ENCODE peak calls at places on chromosomes 13 and 19, in eight cellular contexts. C, H, P, Z, O, N, W and E are unnamed samples.

GRCh38 chr19:37778613-37779138 is 710 bp downstream of the ZNF573 start:
- DNase-seq in C (peak; percentile 28), H (peak; percentile 6), P (no peak), Z (no peak), O (no peak), N (no peak), W (no peak), E (no peak)

GRCh38 chr13:76663941-76664340 is 222.3 kb downstream of the KCTD12 start:
- DNase-seq in C (no peak), H (no peak), P (no peak), Z (no peak), O (no peak), N (no peak), W (no peak), E (no peak)

GRCh38 chr19:19663292-19664120 is at the start of gene ATP13A1:
- DNase-seq in C (peak; percentile 94), H (peak; percentile 87), P (peak; percentile 83), Z (peak; percentile 92), O (peak; percentile 95), N (peak; percentile 86), W (peak; percentile 98), E (peak; percentile 89)

GRCh38 chr13:114226699-114227323 is 7.9 kb upstream of the CDC16 start:
- DNase-seq in C (peak; percentile 82), H (peak; percentile 63), P (peak; percentile 91), Z (peak; percentile 71), O (peak; percentile 81), N (peak; percentile 79), W (peak; percentile 84), E (peak; percentile 77)

GRCh38 chr19:21921691-21922180 is 85.8 kb upstream of the ZNF43 start:
- DNase-seq in C (no peak), H (no peak), P (no peak), Z (no peak), O (no peak), N (no peak), W (no peak), E (no peak)

GRCh38 chr13:97307882-97308624 is 85.9 kb downstream of the MBNL2 start:
- DNase-seq in C (no peak), H (no peak), P (peak; percentile 26), Z (no peak), O (no peak), N (no peak), W (peak; percentile 95), E (no peak)

GRCh38 chr13:51315658-51316057 is 23.8 kb upstream of the SERPINE3 start:
- DNase-seq in C (no peak), H (no peak), P (no peak), Z (no peak), O (no peak), N (no peak), W (no peak), E (no peak)

GRCh38 chr19:35144600-35145436 is 1.8 kb downstream of the FXYD7 start:
- DNase-seq in C (no peak), H (peak; percentile 49), P (peak; percentile 81), Z (no peak), O (peak; percentile 44), N (no peak), W (peak; percentile 81), E (no peak)

GRCh38 chr19:1837625-1838105 is 10.6 kb downstream of the REXO1 start:
- DNase-seq in C (peak; percentile 90), H (peak; percentile 81), P (peak; percentile 66), Z (no peak), O (no peak), N (no peak), W (no peak), E (peak; percentile 51)

GRCh38 chr19:45057444-45057843 is 18.6 kb downstream of the CLASRP start:
- DNase-seq in C (no peak), H (no peak), P (no peak), Z (no peak), O (no peak), N (no peak), W (no peak), E (no peak)

GRCh38 chr13:20064128-20064527 is 96.7 kb downstream of the GJA3 start:
- DNase-seq in C (no peak), H (no peak), P (no peak), Z (no peak), O (no peak), N (no peak), W (no peak), E (no peak)

GRCh38 chr13:33169273-33169980 is 116.1 kb downstream of the STARD13 start:
- DNase-seq in C (no peak), H (no peak), P (no peak), Z (no peak), O (no peak), N (no peak), W (peak; percentile 66), E (no peak)

GRCh38 chr13:43054803-43055802 is 31.7 kb downstream of the DNAJC15 start:
- DNase-seq in C (no peak), H (peak; percentile 45), P (peak; percentile 1), Z (peak; percentile 42), O (peak; percentile 8), N (no peak), W (peak; percentile 81), E (no peak)

GRCh38 chr19:50325310-50326100 is 3.7 kb downstream of the KCNC3 start:
- DNase-seq in C (peak; percentile 100), H (peak; percentile 97), P (peak; percentile 99), Z (peak; percentile 59), O (peak; percentile 67), N (peak; percentile 37), W (peak; percentile 50), E (peak; percentile 50)

GRCh38 chr13:51585696-51586095 is 1.4 kb downstream of the WDFY2 start:
- DNase-seq in C (no peak), H (no peak), P (no peak), Z (no peak), O (no peak), N (no peak), W (peak; percentile 44), E (no peak)

GRCh38 chr19:50460161-50460765 is 16.0 kb upstream of the EMC10 start:
- DNase-seq in C (no peak), H (no peak), P (peak; percentile 97), Z (no peak), O (no peak), N (no peak), W (peak; percentile 75), E (no peak)

GRCh38 chr13:35882722-35883497 is 248.3 kb downstream of the DCLK1 start:
- DNase-seq in C (no peak), H (no peak), P (no peak), Z (no peak), O (no peak), N (no peak), W (peak; percentile 2), E (no peak)

GRCh38 chr13:26425439-26426358 is 131.8 kb upstream of the WASF3 start:
- DNase-seq in C (no peak), H (no peak), P (no peak), Z (no peak), O (no peak), N (no peak), W (no peak), E (no peak)

GRCh38 chr19:10292206-10292788 is 2.5 kb downstream of the ICAM5 start:
- DNase-seq in C (peak; percentile 82), H (peak; percentile 92), P (peak; percentile 67), Z (peak; percentile 49), O (peak; percentile 64), N (peak; percentile 54), W (peak; percentile 33), E (peak; percentile 44)

GRCh38 chr13:107650081-107650701 is 565.1 kb downstream of the LIG4 start:
- DNase-seq in C (peak; percentile 79), H (peak; percentile 14), P (peak; percentile 28), Z (no peak), O (no peak), N (no peak), W (peak; percentile 34), E (no peak)

GRCh38 chr19:51693819-51694218 is 689 bp downstream of the SPACA6 start:
- DNase-seq in C (no peak), H (no peak), P (no peak), Z (no peak), O (no peak), N (no peak), W (no peak), E (no peak)

GRCh38 chr13:50584856-50585580 is 258.5 kb downstream of the DLEU7 start:
- DNase-seq in C (no peak), H (no peak), P (no peak), Z (no peak), O (no peak), N (no peak), W (no peak), E (no peak)

GRCh38 chr13:44093607-44094583 is 214.2 kb downstream of the LACC1 start:
- DNase-seq in C (no peak), H (no peak), P (no peak), Z (no peak), O (no peak), N (no peak), W (no peak), E (no peak)

GRCh38 chr13:66915596-66916185 is 314.4 kb downstream of the PCDH9 start:
- DNase-seq in C (no peak), H (no peak), P (no peak), Z (no peak), O (no peak), N (no peak), W (no peak), E (no peak)

GRCh38 chr19:50500060-50500752 is 10.8 kb downstream of the JOSD2 start:
- DNase-seq in C (peak; percentile 65), H (no peak), P (no peak), Z (no peak), O (no peak), N (no peak), W (no peak), E (no peak)

GRCh38 chr19:6753178-6754031 is 13.8 kb downstream of the SH2D3A start:
- DNase-seq in C (peak; percentile 89), H (peak; percentile 75), P (peak; percentile 70), Z (peak; percentile 69), O (peak; percentile 84), N (peak; percentile 48), W (no peak), E (peak; percentile 61)

GRCh38 chr13:64154514-64154913 is 2738.9 kb upstream of the PCDH20 start:
- DNase-seq in C (no peak), H (no peak), P (no peak), Z (no peak), O (no peak), N (no peak), W (peak; percentile 16), E (no peak)

GRCh38 chr19:50794074-50794777 is 4.0 kb downstream of the ACP4 start:
- DNase-seq in C (peak; percentile 71), H (no peak), P (no peak), Z (no peak), O (no peak), N (no peak), W (no peak), E (no peak)

GRCh38 chr19:10636304-10636972 is 11.1 kb downstream of the SLC44A2 start:
- DNase-seq in C (no peak), H (no peak), P (no peak), Z (no peak), O (no peak), N (no peak), W (no peak), E (no peak)